ENCODE peak calls at places on chromosome 22, in four cellular contexts. M is choroid plexus epithelial cell, W is fibroblast of villous mesenchyme, K is GM13976. X is an unnamed sample.

GRCh38 chr22:38799265-38800002 is 5.5 kb upstream of the DNAL4 start:
- DNase-seq in M (no peak), W (peak; percentile 82), K (no peak), X (no peak)

GRCh38 chr22:40436460-40437431 is 66.4 kb downstream of the SGSM3 start:
- DNase-seq in M (peak; percentile 81), W (peak; percentile 83), K (peak; percentile 51), X (peak; percentile 84)

GRCh38 chr22:41775976-41776375 is 24.5 kb upstream of the CCDC134 start:
- DNase-seq in M (no peak), W (no peak), K (no peak), X (no peak)

GRCh38 chr22:50064453-50064852 is 6.4 kb upstream of the TTLL8 start:
- DNase-seq in M (no peak), W (no peak), K (no peak), X (no peak)

GRCh38 chr22:45628508-45628907 is 43.1 kb upstream of the ATXN10 start:
- DNase-seq in M (no peak), W (no peak), K (no peak), X (no peak)

GRCh38 chr22:29330753-29331152 is 15.3 kb upstream of the RASL10A start:
- DNase-seq in M (peak; percentile 84), W (peak; percentile 76), K (no peak), X (no peak)

GRCh38 chr22:49046546-49047305 is 780.9 kb downstream of the BRD1 start:
- DNase-seq in M (no peak), W (no peak), K (peak; percentile 54), X (peak; percentile 19)

GRCh38 chr22:29716814-29717213 is 3.0 kb upstream of the CABP7 start:
- DNase-seq in M (peak; percentile 87), W (peak; percentile 76), K (peak; percentile 74), X (peak; percentile 48)

GRCh38 chr22:17159504-17159951 is 451 bp upstream of the HDHD5 start:
- DNase-seq in M (peak; percentile 37), W (peak; percentile 38), K (peak; percentile 57), X (no peak)

GRCh38 chr22:38286915-38287669 is 14.3 kb upstream of the TMEM184B start:
- DNase-seq in M (no peak), W (peak; percentile 64), K (no peak), X (no peak)

GRCh38 chr22:19844423-19845368 is 10.0 kb downstream of the GNB1L start:
- DNase-seq in M (peak; percentile 42), W (peak; percentile 22), K (peak; percentile 18), X (no peak)

GRCh38 chr22:30602049-30602448 is 4.9 kb upstream of the TCN2 start:
- DNase-seq in M (peak; percentile 74), W (peak; percentile 47), K (no peak), X (peak; percentile 63)

GRCh38 chr22:49838771-49839717 is 11.4 kb upstream of the BRD1 start:
- DNase-seq in M (peak; percentile 20), W (peak; percentile 27), K (peak; percentile 80), X (no peak)

GRCh38 chr22:20038574-20038973 is 17.7 kb downstream of the TANGO2 start:
- DNase-seq in M (no peak), W (no peak), K (no peak), X (no peak)

GRCh38 chr22:50729391-50730012 is 8.5 kb upstream of the ACR start:
- DNase-seq in M (no peak), W (no peak), K (no peak), X (peak; percentile 93)

GRCh38 chr22:35839811-35840739 is 122.4 kb downstream of the APOL5 start:
- DNase-seq in M (peak; percentile 99), W (peak; percentile 96), K (no peak), X (peak; percentile 79)

GRCh38 chr22:18065256-18065655 is 12.5 kb upstream of the PEX26 start:
- DNase-seq in M (no peak), W (no peak), K (no peak), X (no peak)

GRCh38 chr22:49712195-49712791 is 115.4 kb downstream of the BRD1 start:
- DNase-seq in M (no peak), W (no peak), K (no peak), X (peak; percentile 23)

GRCh38 chr22:28909375-28909774 is 26.0 kb downstream of the ZNRF3 start:
- DNase-seq in M (peak; percentile 54), W (no peak), K (peak; percentile 58), X (no peak)

GRCh38 chr22:43226368-43226979 is 39.5 kb upstream of the TTLL12 start:
- DNase-seq in M (peak; percentile 10), W (peak; percentile 27), K (no peak), X (no peak)

GRCh38 chr22:43228863-43229262 is 41.9 kb upstream of the TTLL12 start:
- DNase-seq in M (no peak), W (no peak), K (no peak), X (no peak)

GRCh38 chr22:43227231-43227630 is 40.3 kb upstream of the TTLL12 start:
- DNase-seq in M (peak; percentile 36), W (no peak), K (no peak), X (no peak)

GRCh38 chr22:43230571-43230970 is 43.6 kb upstream of the TTLL12 start:
- DNase-seq in M (no peak), W (no peak), K (no peak), X (no peak)

DNA sequence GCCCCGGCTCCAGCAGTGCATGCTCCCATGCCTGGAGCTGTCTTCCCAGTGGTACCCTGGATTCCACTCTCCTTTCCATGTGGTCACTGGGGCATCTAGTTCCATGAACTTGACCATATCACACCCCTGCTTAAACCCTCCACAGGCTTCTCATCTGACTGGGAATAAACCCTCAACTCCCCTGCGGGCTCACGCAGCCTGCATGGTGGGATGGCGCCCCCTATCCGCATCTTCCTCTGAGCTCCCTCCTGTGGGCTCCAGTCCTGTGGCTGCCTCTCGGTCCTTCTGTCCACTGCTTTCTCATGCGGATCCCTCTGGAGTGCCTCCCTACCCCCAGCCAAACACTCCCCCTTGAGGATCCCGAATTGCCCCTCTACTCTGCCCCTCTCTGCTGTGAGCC is 41.4 kb upstream of the TTLL12 start:
- DNase-seq in M (peak; percentile 61), W (peak; percentile 26), K (peak; percentile 57), X (no peak)
- TF ChIP-seq CTCF in M (peak; percentile 70), W (peak; percentile 44), K (peak; percentile 17), X (peak; percentile 34)

GRCh38 chr22:46740910-46741785 is 3.1 kb upstream of the CERK start:
- DNase-seq in M (no peak), W (no peak), K (no peak), X (no peak)

GRCh38 chr22:46737976-46738641 is at the start of gene CERK:
- DNase-seq in M (peak; percentile 69), W (peak; percentile 80), K (peak; percentile 88), X (peak; percentile 75)

GRCh38 chr22:46738642-46738960 is 549 bp upstream of the CERK start:
- DNase-seq in M (no peak), W (no peak), K (no peak), X (peak; percentile 60)

GRCh38 chr22:46737105-46737975 is 712 bp downstream of the CERK start:
- DNase-seq in M (peak; percentile 47), W (peak; percentile 55), K (peak; percentile 74), X (peak; percentile 73)

DNA sequence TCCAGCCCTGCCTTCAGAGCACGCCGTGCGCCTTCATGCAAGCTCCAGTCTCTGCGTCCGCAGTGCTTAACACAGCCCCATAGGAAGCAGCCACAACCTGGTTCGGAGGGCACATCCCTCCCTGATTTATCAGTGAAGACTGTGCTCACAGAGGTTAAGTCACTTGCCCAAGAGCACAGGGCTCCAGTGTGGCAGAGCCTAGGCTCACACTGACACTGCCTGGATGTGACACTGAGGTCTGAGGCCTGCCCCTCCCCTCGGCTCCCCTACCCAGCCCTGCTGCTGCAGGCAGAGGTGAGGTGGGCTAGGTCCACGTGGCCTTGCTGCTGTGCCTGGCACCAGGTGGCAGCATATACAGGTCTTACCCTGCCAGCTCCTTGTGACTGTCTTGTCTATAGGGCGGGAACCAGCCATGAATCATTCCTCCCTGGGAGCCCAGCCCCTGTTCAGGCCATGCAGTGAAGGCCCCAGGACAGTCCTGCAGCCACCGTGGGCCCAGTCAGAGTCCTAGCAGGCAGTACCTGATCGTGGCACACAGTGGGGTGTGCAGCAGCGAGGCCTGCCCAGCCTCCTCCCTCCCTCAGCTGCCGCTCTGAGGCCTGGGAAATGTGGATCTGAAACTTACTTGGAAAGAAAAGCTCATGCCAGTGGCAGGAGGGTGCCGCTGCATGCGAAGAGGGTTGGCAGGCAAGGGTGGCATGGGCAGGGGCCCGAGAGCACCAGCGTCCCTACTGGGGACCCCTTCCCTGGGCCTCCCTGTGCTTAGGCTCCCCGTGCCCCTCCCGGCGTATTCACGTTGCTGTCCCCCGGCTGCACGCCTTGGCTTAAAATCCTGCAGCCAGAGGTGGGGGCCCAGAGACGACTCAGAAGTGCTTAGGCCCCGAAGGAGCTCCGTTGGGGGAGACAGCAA is 1.2 kb upstream of the CERK start:
- DNase-seq in M (peak; percentile 66), W (peak; percentile 54), K (no peak), X (peak; percentile 92)
- TF ChIP-seq CTCF in M (peak; percentile 37), W (no peak), K (peak; percentile 46), X (peak; percentile 68)

GRCh38 chr22:22348127-22348814 is 103.7 kb downstream of the VPREB1 start:
- DNase-seq in M (peak; percentile 10), W (no peak), K (no peak), X (peak; percentile 46)
- TF ChIP-seq CTCF in M (peak; percentile 38), W (no peak), K (peak; percentile 6), X (peak; percentile 47)

DNA sequence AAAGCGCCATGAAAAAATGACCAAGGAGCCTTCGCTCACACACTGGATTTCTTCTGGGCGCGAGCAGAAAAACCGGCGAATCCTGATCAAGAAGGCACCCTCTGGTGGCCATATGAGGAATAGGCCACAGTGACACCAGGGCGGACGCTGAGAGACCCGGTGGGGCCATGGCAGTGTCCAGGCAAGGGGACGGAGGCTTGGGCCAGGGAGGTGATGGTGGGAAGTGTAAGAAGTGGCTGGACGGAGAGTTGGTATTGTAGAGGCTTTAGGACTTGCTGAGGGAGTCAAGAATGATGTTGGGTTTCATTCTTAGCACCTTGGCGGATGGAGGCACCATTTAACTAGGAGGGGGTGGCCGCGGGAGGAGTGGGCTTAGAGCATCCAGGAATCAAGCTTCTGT is 16.9 kb upstream of the RAC2 start:
- DNase-seq in M (peak; percentile 73), W (peak; percentile 58), K (peak; percentile 83), X (peak; percentile 76)
- TF ChIP-seq CTCF in M (peak; percentile 92), W (peak; percentile 96), K (peak; percentile 86), X (peak; percentile 96)

GRCh38 chr22:25332386-25332785 is 112.9 kb downstream of the CRYBB2 start:
- DNase-seq in M (no peak), W (no peak), K (no peak), X (no peak)

GRCh38 chr22:25331050-25331449 is 111.6 kb downstream of the CRYBB2 start:
- DNase-seq in M (no peak), W (no peak), K (no peak), X (no peak)

DNA sequence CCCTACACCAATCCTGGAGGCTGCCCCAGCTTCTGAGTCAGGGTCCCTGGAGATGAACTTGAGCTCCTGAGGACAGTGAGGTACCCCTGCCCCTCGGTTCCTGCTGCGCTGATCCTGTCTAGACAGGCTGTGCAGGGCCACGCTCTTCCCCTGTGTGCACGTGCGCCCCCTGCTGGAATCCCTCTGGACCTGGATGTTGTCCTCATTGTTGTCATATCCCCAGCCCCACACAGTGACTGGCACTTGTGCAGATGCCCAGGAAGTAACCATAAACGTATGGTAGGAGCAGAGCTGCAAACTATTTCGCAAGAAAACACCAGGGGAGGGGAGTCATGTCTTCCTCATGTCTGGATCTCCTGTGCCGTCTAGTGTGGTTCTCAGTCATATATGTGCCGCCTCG is 114.7 kb downstream of the CRYBB2 start:
- DNase-seq in M (peak; percentile 10), W (peak; percentile 26), K (peak; percentile 63), X (peak; percentile 63)
- TF ChIP-seq CTCF in M (peak; percentile 41), W (peak; percentile 59), K (peak; percentile 65), X (peak; percentile 66)